ENCODE peak calls at places on chromosome X, in five cellular contexts. One of them, this sample, is unnamed.
A peak's percentile ranks its signal among the peaks of the same experiment; 100 is the strongest.

GRCh38 chrX:119190736-119191282 is 45.3 kb upstream of the PGRMC1 start:
- DNase-seq in heart left ventricle: no peak
- DNase-seq in HCT116: no peak
- DNase-seq in IMR-90: peak; percentile 22
- DNase-seq in body of pancreas: no peak
- DNase-seq in this sample: no peak

GRCh38 chrX:118534716-118535493 is 39.3 kb downstream of the DOCK11 start:
- DNase-seq in heart left ventricle: no peak
- DNase-seq in HCT116: no peak
- DNase-seq in IMR-90: no peak
- DNase-seq in body of pancreas: no peak
- DNase-seq in this sample: no peak

GRCh38 chrX:118807151-118808017 is 16.2 kb upstream of the ZCCHC12 start:
- DNase-seq in heart left ventricle: peak; percentile 31
- DNase-seq in HCT116: peak; percentile 15
- DNase-seq in IMR-90: peak; percentile 52
- DNase-seq in body of pancreas: peak; percentile 43
- DNase-seq in this sample: no peak

GRCh38 chrX:80388206-80388605 is 32.0 kb upstream of the TENT5D start:
- DNase-seq in heart left ventricle: no peak
- DNase-seq in HCT116: no peak
- DNase-seq in IMR-90: no peak
- DNase-seq in body of pancreas: no peak
- DNase-seq in this sample: no peak

GRCh38 chrX:28847423-28847822 is 260.2 kb downstream of the IL1RAPL1 start:
- DNase-seq in heart left ventricle: peak; percentile 31
- DNase-seq in HCT116: peak; percentile 67
- DNase-seq in IMR-90: peak; percentile 80
- DNase-seq in body of pancreas: no peak
- DNase-seq in this sample: no peak

GRCh38 chrX:129768586-129769466 is 10.9 kb upstream of the SASH3 start:
- DNase-seq in heart left ventricle: no peak
- DNase-seq in HCT116: no peak
- DNase-seq in IMR-90: no peak
- DNase-seq in body of pancreas: no peak
- DNase-seq in this sample: no peak

GRCh38 chrX:64842492-64842891 is 133.8 kb downstream of the ZC4H2 start:
- DNase-seq in heart left ventricle: no peak
- DNase-seq in HCT116: no peak
- DNase-seq in IMR-90: no peak
- DNase-seq in body of pancreas: no peak
- DNase-seq in this sample: no peak

GRCh38 chrX:83160096-83160495 is 348.0 kb upstream of the POU3F4 start:
- DNase-seq in heart left ventricle: no peak
- DNase-seq in HCT116: no peak
- DNase-seq in IMR-90: no peak
- DNase-seq in body of pancreas: no peak
- DNase-seq in this sample: no peak

GRCh38 chrX:4588893-4589292 is 875.4 kb upstream of the PRKX start:
- DNase-seq in heart left ventricle: no peak
- DNase-seq in HCT116: no peak
- DNase-seq in IMR-90: no peak
- DNase-seq in body of pancreas: no peak
- DNase-seq in this sample: no peak

DNA sequence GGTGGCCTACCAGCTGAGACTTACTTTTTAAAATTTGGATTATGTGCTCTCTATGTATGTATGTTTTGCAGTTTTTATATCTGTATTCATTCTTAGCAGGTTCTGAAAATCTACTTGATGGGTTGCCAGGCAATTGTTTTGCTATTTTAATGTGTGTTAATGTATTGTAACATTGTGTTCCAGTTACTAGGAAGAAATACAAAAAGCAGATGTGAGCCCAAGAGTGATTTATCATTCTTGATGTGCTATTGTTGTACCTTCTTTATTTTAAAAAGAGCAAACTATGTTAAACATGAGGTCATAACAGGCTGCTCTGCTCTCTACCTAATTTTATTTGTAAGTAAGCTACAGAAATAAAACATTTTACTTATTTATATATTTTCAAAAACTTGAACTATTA is 81.9 kb downstream of the REPS2 start:
- DNase-seq in heart left ventricle: no peak
- DNase-seq in HCT116: no peak
- DNase-seq in IMR-90: no peak
- DNase-seq in body of pancreas: no peak
- DNase-seq in this sample: no peak
- TF ChIP-seq POLR2A in heart left ventricle: no peak
- TF ChIP-seq POLR2A in HCT116: no peak
- TF ChIP-seq POLR2A in IMR-90: no peak
- TF ChIP-seq POLR2A in body of pancreas: no peak
- TF ChIP-seq POLR2A in this sample: no peak

GRCh38 chrX:100647095-100647494 is 3.1 kb downstream of the SRPX2 start:
- DNase-seq in heart left ventricle: no peak
- DNase-seq in HCT116: no peak
- DNase-seq in IMR-90: no peak
- DNase-seq in body of pancreas: no peak
- DNase-seq in this sample: no peak
- TF ChIP-seq CTCF in heart left ventricle: no peak
- TF ChIP-seq CTCF in HCT116: no peak
- TF ChIP-seq CTCF in IMR-90: no peak
- TF ChIP-seq CTCF in body of pancreas: no peak
- TF ChIP-seq CTCF in this sample: no peak

DNA sequence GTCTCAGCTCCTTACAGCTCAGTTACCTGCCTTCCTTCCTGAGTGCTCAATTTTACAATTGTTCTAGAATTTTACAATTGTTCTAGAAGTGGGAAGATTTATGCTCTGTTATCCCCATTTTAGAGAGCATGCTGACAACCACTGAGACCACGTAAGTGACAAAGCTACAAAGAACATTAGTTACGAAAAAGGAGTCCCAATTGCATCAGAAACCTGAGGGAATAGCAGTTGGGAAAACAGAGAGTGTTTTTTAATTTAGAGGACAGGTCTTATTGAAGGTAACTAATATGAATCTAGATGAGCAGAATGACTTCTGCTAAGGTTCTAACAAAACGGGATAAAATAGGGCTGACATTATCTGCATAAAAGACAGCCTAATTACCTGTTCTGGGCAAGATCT is 103.3 kb downstream of the THOC2 start:
- DNase-seq in heart left ventricle: no peak
- DNase-seq in HCT116: no peak
- DNase-seq in IMR-90: no peak
- DNase-seq in body of pancreas: no peak
- DNase-seq in this sample: no peak
- H3K36me3 ChIP-seq in heart left ventricle: peaks cover 64% of the 10 kb centered on the region
- H3K36me3 ChIP-seq in HCT116: peaks cover 8% of the 10 kb centered on the region
- H3K36me3 ChIP-seq in IMR-90: peaks cover 7% of the 10 kb centered on the region
- H3K36me3 ChIP-seq in body of pancreas: no peaks in the 10 kb centered on the region
- H3K36me3 ChIP-seq in this sample: no peaks in the 10 kb centered on the region

GRCh38 chrX:44874481-44875184 is 1.6 kb downstream of the KDM6A start:
- DNase-seq in heart left ventricle: peak; percentile 40
- DNase-seq in HCT116: no peak
- DNase-seq in IMR-90: peak; percentile 49
- DNase-seq in body of pancreas: no peak
- DNase-seq in this sample: no peak

GRCh38 chrX:44875185-44875489 is 2.1 kb downstream of the KDM6A start:
- DNase-seq in heart left ventricle: no peak
- DNase-seq in HCT116: no peak
- DNase-seq in IMR-90: no peak
- DNase-seq in body of pancreas: no peak
- DNase-seq in this sample: no peak

GRCh38 chrX:44872817-44873414 is at the start of gene KDM6A:
- DNase-seq in heart left ventricle: peak; percentile 100
- DNase-seq in HCT116: peak; percentile 83
- DNase-seq in IMR-90: peak; percentile 96
- DNase-seq in body of pancreas: peak; percentile 97
- DNase-seq in this sample: peak; percentile 98

GRCh38 chrX:44872319-44872816 is 620 bp upstream of the KDM6A start:
- DNase-seq in heart left ventricle: no peak
- DNase-seq in HCT116: no peak
- DNase-seq in IMR-90: peak; percentile 4
- DNase-seq in body of pancreas: peak; percentile 45
- DNase-seq in this sample: no peak

DNA sequence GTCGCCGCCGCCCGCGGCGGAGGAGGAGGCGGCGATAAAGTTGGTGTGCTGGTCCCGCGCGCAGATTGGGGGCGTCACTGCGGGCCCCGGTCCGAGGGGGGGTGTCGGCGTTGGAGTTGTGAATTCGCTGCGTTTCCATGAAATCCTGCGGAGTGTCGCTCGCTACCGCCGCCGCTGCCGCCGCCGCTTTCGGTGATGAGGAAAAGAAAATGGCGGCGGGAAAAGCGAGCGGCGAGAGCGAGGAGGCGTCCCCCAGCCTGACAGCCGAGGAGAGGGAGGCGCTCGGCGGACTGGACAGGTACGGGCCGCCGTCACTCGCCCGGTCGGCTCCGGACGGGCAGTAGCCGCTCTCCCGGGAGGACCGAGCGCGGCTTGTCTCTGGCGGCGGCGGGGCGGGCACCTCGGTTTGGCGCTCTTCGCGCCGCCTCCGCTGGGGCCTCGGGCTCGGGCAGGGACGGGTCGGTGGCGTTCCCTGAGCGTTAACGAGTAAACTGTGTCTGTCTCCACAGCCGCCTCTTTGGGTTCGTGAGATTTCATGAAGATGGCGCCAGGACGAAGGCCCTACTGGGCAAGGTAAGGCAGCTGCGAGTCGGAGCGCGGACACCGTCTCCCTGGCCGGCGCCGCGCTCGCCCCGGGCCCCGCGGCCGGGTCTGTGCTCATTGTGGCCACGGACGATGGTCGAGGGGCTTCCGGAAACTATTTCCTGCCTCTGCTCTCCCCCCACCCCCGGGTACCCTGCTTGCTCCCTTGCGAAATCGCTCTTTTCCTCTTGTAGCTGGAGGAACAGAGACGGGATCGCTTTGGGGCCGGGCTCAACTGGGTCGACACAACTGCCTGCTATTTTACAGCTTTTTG is 655 bp downstream of the KDM6A start:
- DNase-seq in heart left ventricle: peak; percentile 73
- DNase-seq in HCT116: no peak
- DNase-seq in IMR-90: peak; percentile 44
- DNase-seq in body of pancreas: peak; percentile 46
- DNase-seq in this sample: no peak
- TF ChIP-seq POLR2A in heart left ventricle: no peak
- TF ChIP-seq POLR2A in HCT116: no peak
- TF ChIP-seq POLR2A in IMR-90: peak; percentile 55
- TF ChIP-seq POLR2A in body of pancreas: peak; percentile 8
- TF ChIP-seq POLR2A in this sample: no peak

GRCh38 chrX:110853610-110854009 is 58.0 kb upstream of the CHRDL1 start:
- DNase-seq in heart left ventricle: no peak
- DNase-seq in HCT116: no peak
- DNase-seq in IMR-90: no peak
- DNase-seq in body of pancreas: peak; percentile 39
- DNase-seq in this sample: no peak
- TF ChIP-seq CTCF in heart left ventricle: no peak
- TF ChIP-seq CTCF in HCT116: peak; percentile 12
- TF ChIP-seq CTCF in IMR-90: peak; percentile 24
- TF ChIP-seq CTCF in body of pancreas: peak; percentile 50
- TF ChIP-seq CTCF in this sample: peak; percentile 15

DNA sequence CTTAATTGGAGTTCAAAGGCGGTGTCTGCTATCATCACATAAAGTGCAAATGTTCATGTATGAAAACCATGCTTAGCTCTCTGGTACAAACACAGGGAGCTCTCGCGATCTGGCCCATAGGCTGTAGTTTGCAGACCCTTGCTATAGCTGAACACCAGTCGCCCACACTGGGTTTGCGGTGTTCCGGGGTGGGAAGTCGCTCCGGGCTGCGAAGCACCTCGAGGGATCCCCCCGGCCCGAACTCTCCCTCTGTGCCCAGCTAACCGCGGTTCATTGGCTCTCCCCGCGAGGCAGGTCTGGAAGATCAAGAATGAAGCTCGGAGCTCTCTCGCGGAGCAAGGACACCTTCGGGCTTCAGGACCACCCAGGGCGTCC is 347 bp upstream of the PRPS2 start:
- DNase-seq in heart left ventricle: no peak
- DNase-seq in HCT116: no peak
- DNase-seq in IMR-90: no peak
- DNase-seq in body of pancreas: no peak
- DNase-seq in this sample: no peak
- H3K36me3 ChIP-seq in heart left ventricle: no peaks in the 10 kb centered on the region
- H3K36me3 ChIP-seq in HCT116: no peaks in the 10 kb centered on the region
- H3K36me3 ChIP-seq in IMR-90: no peaks in the 10 kb centered on the region
- H3K36me3 ChIP-seq in body of pancreas: no peaks in the 10 kb centered on the region
- H3K36me3 ChIP-seq in this sample: no peaks in the 10 kb centered on the region

GRCh38 chrX:40266490-40267333 is 169.0 kb upstream of the BCOR start:
- DNase-seq in heart left ventricle: peak; percentile 71
- DNase-seq in HCT116: peak; percentile 29
- DNase-seq in IMR-90: peak; percentile 56
- DNase-seq in body of pancreas: peak; percentile 70
- DNase-seq in this sample: no peak
- TF ChIP-seq POLR2A in heart left ventricle: no peak
- TF ChIP-seq POLR2A in HCT116: no peak
- TF ChIP-seq POLR2A in IMR-90: peak; percentile 26
- TF ChIP-seq POLR2A in body of pancreas: no peak
- TF ChIP-seq POLR2A in this sample: no peak

DNA sequence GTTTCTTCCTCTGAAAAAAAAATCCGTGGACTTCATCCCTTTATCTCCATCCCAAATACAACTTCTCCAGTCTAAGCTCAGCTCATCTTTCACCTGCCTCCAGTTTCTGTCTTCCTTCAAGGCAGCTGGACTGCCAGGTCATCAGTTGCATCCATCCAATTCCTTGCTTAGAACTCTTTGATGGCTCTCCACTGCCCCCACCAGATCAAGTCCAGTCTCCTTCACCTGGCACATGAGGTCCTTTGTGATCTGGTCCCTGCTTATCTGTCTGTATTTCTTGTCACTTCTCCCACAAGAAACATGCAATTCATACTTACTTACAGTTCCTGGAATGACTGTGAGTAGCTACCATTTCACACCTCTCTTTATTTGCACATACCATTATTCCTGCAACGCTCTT is 33.8 kb downstream of the OTUD6A start:
- DNase-seq in heart left ventricle: no peak
- DNase-seq in HCT116: peak; percentile 12
- DNase-seq in IMR-90: peak; percentile 25
- DNase-seq in body of pancreas: no peak
- DNase-seq in this sample: no peak
- TF ChIP-seq CTCF in heart left ventricle: no peak
- TF ChIP-seq CTCF in HCT116: peak; percentile 40
- TF ChIP-seq CTCF in IMR-90: peak; percentile 29
- TF ChIP-seq CTCF in body of pancreas: no peak
- TF ChIP-seq CTCF in this sample: peak; percentile 12